ENCODE peak calls at places on chromosomes 6 and 20, in ten cellular contexts. X is fibroblast of lung, V is fibroblast of the aortic adventitia, Z is keratinocyte, M is progenitor cell of endocrine pancreas, C is astrocyte, G is mucosa of descending colon, I is mammary epithelial cell, U is PC-9, T is spleen. S is an unnamed sample.

GRCh38 chr6:71452709-71453108 is 164.1 kb downstream of the OGFRL1 start:
- DNase-seq in X (no peak), V (no peak), Z (no peak), M (no peak), C (no peak), G (no peak), I (no peak), U (no peak), T (no peak), S (no peak)

GRCh38 chr6:27321370-27321769 is 9.3 kb upstream of the POM121L2 start:
- DNase-seq in X (no peak), V (no peak), Z (no peak), M (no peak), C (no peak), G (no peak), I (no peak), U (no peak), T (no peak), S (no peak)

GRCh38 chr6:108838101-108838717 is 10.0 kb upstream of the ARMC2 start:
- DNase-seq in X (peak; percentile 36), V (peak; percentile 29), Z (no peak), M (peak; percentile 34), C (peak; percentile 15), G (no peak), I (no peak), U (no peak), T (peak; percentile 72), S (peak; percentile 72)

GRCh38 chr6:136012948-136013347 is 161.4 kb downstream of the PDE7B start:
- DNase-seq in X (no peak), V (peak; percentile 75), Z (no peak), M (no peak), C (no peak), G (no peak), I (no peak), U (no peak), T (no peak), S (no peak)

GRCh38 chr6:27494987-27495385 is 22.1 kb upstream of the ZNF184 start:
- DNase-seq in X (no peak), V (no peak), Z (no peak), M (no peak), C (no peak), G (no peak), I (no peak), U (no peak), T (no peak), S (no peak)

GRCh38 chr6:39517763-39518162 is 195.3 kb upstream of the KCNK16 start:
- DNase-seq in X (peak; percentile 82), V (no peak), Z (no peak), M (no peak), C (peak; percentile 80), G (no peak), I (no peak), U (no peak), T (no peak), S (no peak)

GRCh38 chr6:132135409-132135808 is 184.2 kb upstream of the CCN2 start:
- DNase-seq in X (no peak), V (no peak), Z (no peak), M (no peak), C (no peak), G (no peak), I (no peak), U (no peak), T (no peak), S (no peak)

GRCh38 chr20:45957021-45957941 is 14.7 kb downstream of the ZNF335 start:
- DNase-seq in X (no peak), V (no peak), Z (no peak), M (no peak), C (no peak), G (peak; percentile 27), I (no peak), U (no peak), T (peak; percentile 61), S (peak; percentile 27)

DNA sequence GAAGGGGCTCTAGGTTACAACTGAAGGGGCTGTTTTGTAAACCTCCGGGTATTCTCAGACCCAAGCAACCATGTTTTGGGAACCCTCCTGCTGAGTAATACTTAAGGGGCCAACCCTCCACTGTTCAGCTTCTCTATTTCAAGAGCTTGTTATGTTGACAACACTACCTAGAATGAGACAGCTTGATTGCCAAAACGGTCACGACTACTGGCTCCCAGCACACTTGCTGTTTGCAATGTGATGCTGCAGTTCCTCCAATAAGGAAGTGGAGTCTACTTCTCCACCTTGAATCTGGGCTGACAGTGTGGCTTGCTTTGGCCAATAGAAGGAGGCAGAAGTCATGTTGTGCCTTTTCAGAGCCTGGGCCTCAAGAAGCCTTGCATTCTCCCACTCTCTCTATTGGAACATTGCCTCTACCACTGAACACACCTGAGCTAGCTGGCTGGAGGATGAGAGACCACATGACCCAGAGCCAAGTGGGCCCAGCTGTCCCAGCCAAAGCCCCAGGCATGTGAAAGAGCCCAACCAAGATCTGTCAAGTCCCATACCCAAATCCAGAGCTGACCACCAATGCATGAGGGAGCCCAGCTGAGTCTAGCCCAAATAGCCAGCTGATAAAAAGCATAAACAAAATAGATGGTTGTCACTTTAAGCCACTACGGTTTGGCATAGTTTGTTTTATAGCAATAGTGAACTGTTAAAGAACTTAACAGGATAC is 107.9 kb downstream of the PRND start:
- DNase-seq in X (no peak), V (no peak), Z (no peak), M (no peak), C (no peak), G (no peak), I (no peak), U (no peak), T (no peak), S (no peak)
- TF ChIP-seq CTCF in X (no peak), V (no peak), Z (no peak), M (no peak), C (no peak), G (no peak), I (no peak), U (no peak), T (no peak), S (no peak)

DNA sequence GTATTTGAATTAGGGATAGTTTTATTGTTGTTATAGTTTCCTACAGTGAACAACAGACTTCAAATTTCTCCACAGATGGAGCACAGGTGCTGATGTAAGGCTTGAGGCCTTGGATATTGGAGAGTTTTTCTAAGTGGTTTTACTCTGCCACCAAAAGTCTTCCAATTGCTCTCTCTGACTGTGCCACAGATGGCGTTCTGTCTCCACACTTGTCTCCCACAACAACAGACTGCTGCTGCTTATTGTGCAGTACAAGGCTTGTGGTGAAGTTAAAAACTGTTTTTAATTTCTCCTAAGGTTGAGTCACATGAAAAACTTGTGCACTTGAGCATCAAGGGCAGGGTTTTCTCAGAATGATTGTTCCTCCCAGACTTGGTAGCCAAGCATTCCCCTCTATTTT is 460.9 kb upstream of the KHDRBS2 start:
- DNase-seq in X (no peak), V (no peak), Z (no peak), M (no peak), C (no peak), G (no peak), I (no peak), U (no peak), T (no peak), S (no peak)
- TF ChIP-seq CTCF in X (no peak), V (no peak), Z (no peak), M (no peak), C (no peak), G (no peak), I (no peak), U (no peak), T (no peak), S (no peak)

GRCh38 chr6:111530777-111531176 is 47.8 kb upstream of the REV3L start:
- DNase-seq in X (no peak), V (no peak), Z (no peak), M (no peak), C (no peak), G (no peak), I (no peak), U (no peak), T (no peak), S (no peak)

GRCh38 chr6:111534366-111534765 is 51.3 kb upstream of the REV3L start:
- DNase-seq in X (peak; percentile 56), V (no peak), Z (no peak), M (no peak), C (peak; percentile 44), G (peak; percentile 69), I (peak; percentile 38), U (peak; percentile 44), T (no peak), S (peak; percentile 68)

GRCh38 chr6:111533087-111533784 is 50.2 kb upstream of the REV3L start:
- DNase-seq in X (no peak), V (no peak), Z (no peak), M (no peak), C (no peak), G (no peak), I (no peak), U (no peak), T (no peak), S (no peak)

GRCh38 chr6:111527367-111527766 is 44.3 kb upstream of the REV3L start:
- DNase-seq in X (no peak), V (no peak), Z (no peak), M (no peak), C (no peak), G (no peak), I (no peak), U (no peak), T (no peak), S (no peak)

DNA sequence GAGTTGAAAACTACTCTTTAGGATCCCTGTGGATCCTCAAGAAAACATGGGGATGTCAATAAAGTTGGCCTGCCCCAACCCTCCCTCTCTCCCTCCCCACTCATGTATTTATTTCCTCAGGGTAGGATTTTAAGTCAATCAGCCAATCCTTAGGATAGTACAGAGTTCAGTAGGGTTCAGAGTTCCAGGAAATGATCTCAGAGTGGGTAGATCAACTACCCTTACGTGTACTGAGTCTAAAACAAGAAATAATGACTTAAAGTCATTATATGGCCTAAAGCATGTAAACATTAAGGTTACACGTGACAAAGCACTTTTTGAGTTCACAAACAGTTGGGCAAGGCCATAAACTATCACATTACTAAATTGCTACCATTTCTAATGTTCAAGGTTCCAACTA is 47.2 kb upstream of the REV3L start:
- DNase-seq in X (no peak), V (no peak), Z (no peak), M (no peak), C (no peak), G (no peak), I (no peak), U (no peak), T (no peak), S (no peak)
- TF ChIP-seq CTCF in X (no peak), V (no peak), Z (no peak), M (no peak), C (no peak), G (no peak), I (no peak), U (no peak), T (no peak), S (no peak)

GRCh38 chr20:1265226-1265915 is 723 bp upstream of the SNPH start:
- DNase-seq in X (peak; percentile 43), V (no peak), Z (no peak), M (no peak), C (peak; percentile 30), G (no peak), I (no peak), U (no peak), T (no peak), S (no peak)

GRCh38 chr20:1267809-1268374 is 1.8 kb downstream of the SNPH start:
- DNase-seq in X (no peak), V (no peak), Z (no peak), M (no peak), C (no peak), G (no peak), I (no peak), U (no peak), T (no peak), S (no peak)

GRCh38 chr20:1265916-1266166 is 253 bp upstream of the SNPH start:
- DNase-seq in X (no peak), V (no peak), Z (no peak), M (no peak), C (no peak), G (no peak), I (no peak), U (no peak), T (no peak), S (no peak)

GRCh38 chr20:1267161-1267560 is 1.1 kb downstream of the SNPH start:
- DNase-seq in X (no peak), V (no peak), Z (no peak), M (no peak), C (no peak), G (no peak), I (no peak), U (no peak), T (no peak), S (no peak)

GRCh38 chr20:1266167-1266973 is at the start of gene SNPH:
- DNase-seq in X (peak; percentile 83), V (peak; percentile 67), Z (peak; percentile 28), M (peak; percentile 34), C (peak; percentile 68), G (peak; percentile 85), I (peak; percentile 73), U (peak; percentile 66), T (peak; percentile 92), S (peak; percentile 73)
- TF ChIP-seq CTCF in X (no peak), V (no peak), Z (no peak), M (peak; percentile 26), C (no peak), G (no peak), I (no peak), U (no peak), T (no peak), S (no peak)

S was measured in lower lobe of right lung.